ENCODE peak calls at places on chromosomes 4 and X, in ten cellular contexts. One of them, this sample, is unnamed.
A peak's percentile ranks its signal among the peaks of the same experiment; 100 is the strongest.

GRCh38 chrX:114924846-114925245 is 92.6 kb downstream of the IL13RA2 start:
- DNase-seq in iris pigment epithelial cell: peak; percentile 72
- DNase-seq in amniotic stem cell: no peak
- DNase-seq in G401: no peak
- DNase-seq in lower lobe of right lung: no peak
- DNase-seq in ELR: peak; percentile 1
- DNase-seq in keratinocyte: no peak
- DNase-seq in HEK293T: no peak
- DNase-seq in stimulated activated CD4-positive, alpha-beta T cell treated with anti-CD3 and anti-CD28 coated beads, TNF-alpha, amount 100 ng/mL, for 48 hours: no peak
- DNase-seq in H7: no peak
- DNase-seq in this sample: no peak

GRCh38 chr4:51853027-51853682 is 10.2 kb downstream of the DCUN1D4 start:
- DNase-seq in iris pigment epithelial cell: peak; percentile 23
- DNase-seq in amniotic stem cell: no peak
- DNase-seq in G401: no peak
- DNase-seq in lower lobe of right lung: no peak
- DNase-seq in ELR: no peak
- DNase-seq in keratinocyte: no peak
- DNase-seq in HEK293T: no peak
- DNase-seq in stimulated activated CD4-positive, alpha-beta T cell treated with anti-CD3 and anti-CD28 coated beads, TNF-alpha, amount 100 ng/mL, for 48 hours: no peak
- DNase-seq in H7: no peak
- DNase-seq in this sample: no peak

GRCh38 chr4:172648471-172648870 is 520.1 kb upstream of the GALNT7 start:
- DNase-seq in iris pigment epithelial cell: peak; percentile 8
- DNase-seq in amniotic stem cell: no peak
- DNase-seq in G401: no peak
- DNase-seq in lower lobe of right lung: no peak
- DNase-seq in ELR: peak; percentile 23
- DNase-seq in keratinocyte: no peak
- DNase-seq in HEK293T: no peak
- DNase-seq in stimulated activated CD4-positive, alpha-beta T cell treated with anti-CD3 and anti-CD28 coated beads, TNF-alpha, amount 100 ng/mL, for 48 hours: no peak
- DNase-seq in H7: no peak
- DNase-seq in this sample: no peak

GRCh38 chrX:10512258-10512657 is 108.1 kb downstream of the MID1 start:
- DNase-seq in iris pigment epithelial cell: peak; percentile 61
- DNase-seq in amniotic stem cell: no peak
- DNase-seq in G401: no peak
- DNase-seq in lower lobe of right lung: no peak
- DNase-seq in ELR: peak; percentile 21
- DNase-seq in keratinocyte: no peak
- DNase-seq in HEK293T: no peak
- DNase-seq in stimulated activated CD4-positive, alpha-beta T cell treated with anti-CD3 and anti-CD28 coated beads, TNF-alpha, amount 100 ng/mL, for 48 hours: no peak
- DNase-seq in H7: no peak
- DNase-seq in this sample: no peak

GRCh38 chr4:141158219-141158618 is 24.9 kb upstream of the RNF150 start:
- DNase-seq in iris pigment epithelial cell: peak; percentile 34
- DNase-seq in amniotic stem cell: peak; percentile 10
- DNase-seq in G401: peak; percentile 67
- DNase-seq in lower lobe of right lung: no peak
- DNase-seq in ELR: peak; percentile 58
- DNase-seq in keratinocyte: no peak
- DNase-seq in HEK293T: peak; percentile 20
- DNase-seq in stimulated activated CD4-positive, alpha-beta T cell treated with anti-CD3 and anti-CD28 coated beads, TNF-alpha, amount 100 ng/mL, for 48 hours: no peak
- DNase-seq in H7: no peak
- DNase-seq in this sample: no peak

GRCh38 chr4:169266081-169266480 is 4.7 kb downstream of the SH3RF1 start:
- DNase-seq in iris pigment epithelial cell: no peak
- DNase-seq in amniotic stem cell: no peak
- DNase-seq in G401: no peak
- DNase-seq in lower lobe of right lung: no peak
- DNase-seq in ELR: no peak
- DNase-seq in keratinocyte: no peak
- DNase-seq in HEK293T: no peak
- DNase-seq in stimulated activated CD4-positive, alpha-beta T cell treated with anti-CD3 and anti-CD28 coated beads, TNF-alpha, amount 100 ng/mL, for 48 hours: no peak
- DNase-seq in H7: no peak
- DNase-seq in this sample: no peak

GRCh38 chrX:44785652-44786051 is 58.2 kb upstream of the DUSP21 start:
- DNase-seq in iris pigment epithelial cell: peak; percentile 69
- DNase-seq in amniotic stem cell: peak; percentile 38
- DNase-seq in G401: no peak
- DNase-seq in lower lobe of right lung: no peak
- DNase-seq in ELR: peak; percentile 92
- DNase-seq in keratinocyte: peak; percentile 17
- DNase-seq in HEK293T: no peak
- DNase-seq in stimulated activated CD4-positive, alpha-beta T cell treated with anti-CD3 and anti-CD28 coated beads, TNF-alpha, amount 100 ng/mL, for 48 hours: no peak
- DNase-seq in H7: no peak
- DNase-seq in this sample: no peak

GRCh38 chrX:69793260-69793935 is 177.5 kb downstream of the EDA start:
- DNase-seq in iris pigment epithelial cell: no peak
- DNase-seq in amniotic stem cell: no peak
- DNase-seq in G401: no peak
- DNase-seq in lower lobe of right lung: no peak
- DNase-seq in ELR: no peak
- DNase-seq in keratinocyte: no peak
- DNase-seq in HEK293T: no peak
- DNase-seq in stimulated activated CD4-positive, alpha-beta T cell treated with anti-CD3 and anti-CD28 coated beads, TNF-alpha, amount 100 ng/mL, for 48 hours: no peak
- DNase-seq in H7: no peak
- DNase-seq in this sample: no peak

GRCh38 chr4:181301735-181302380 is 941.3 kb upstream of the TENM3 start:
- DNase-seq in iris pigment epithelial cell: peak; percentile 12
- DNase-seq in amniotic stem cell: no peak
- DNase-seq in G401: peak; percentile 6
- DNase-seq in lower lobe of right lung: peak; percentile 58
- DNase-seq in ELR: peak; percentile 50
- DNase-seq in keratinocyte: no peak
- DNase-seq in HEK293T: peak; percentile 34
- DNase-seq in stimulated activated CD4-positive, alpha-beta T cell treated with anti-CD3 and anti-CD28 coated beads, TNF-alpha, amount 100 ng/mL, for 48 hours: no peak
- DNase-seq in H7: no peak
- DNase-seq in this sample: peak; percentile 4

GRCh38 chr4:108031427-108032083 is 41.9 kb downstream of the HADH start:
- DNase-seq in iris pigment epithelial cell: peak; percentile 28
- DNase-seq in amniotic stem cell: no peak
- DNase-seq in G401: no peak
- DNase-seq in lower lobe of right lung: no peak
- DNase-seq in ELR: peak; percentile 63
- DNase-seq in keratinocyte: no peak
- DNase-seq in HEK293T: no peak
- DNase-seq in stimulated activated CD4-positive, alpha-beta T cell treated with anti-CD3 and anti-CD28 coated beads, TNF-alpha, amount 100 ng/mL, for 48 hours: no peak
- DNase-seq in H7: no peak
- DNase-seq in this sample: no peak

GRCh38 chrX:13120017-13120416 is 75.6 kb upstream of the FAM9C start:
- DNase-seq in iris pigment epithelial cell: peak; percentile 87
- DNase-seq in amniotic stem cell: no peak
- DNase-seq in G401: no peak
- DNase-seq in lower lobe of right lung: peak; percentile 47
- DNase-seq in ELR: no peak
- DNase-seq in keratinocyte: no peak
- DNase-seq in HEK293T: no peak
- DNase-seq in stimulated activated CD4-positive, alpha-beta T cell treated with anti-CD3 and anti-CD28 coated beads, TNF-alpha, amount 100 ng/mL, for 48 hours: no peak
- DNase-seq in H7: no peak
- DNase-seq in this sample: no peak

GRCh38 chr4:34893382-34893781 is 1350.9 kb downstream of the ARAP2 start:
- DNase-seq in iris pigment epithelial cell: no peak
- DNase-seq in amniotic stem cell: no peak
- DNase-seq in G401: no peak
- DNase-seq in lower lobe of right lung: no peak
- DNase-seq in ELR: peak; percentile 7
- DNase-seq in keratinocyte: no peak
- DNase-seq in HEK293T: no peak
- DNase-seq in stimulated activated CD4-positive, alpha-beta T cell treated with anti-CD3 and anti-CD28 coated beads, TNF-alpha, amount 100 ng/mL, for 48 hours: no peak
- DNase-seq in H7: no peak
- DNase-seq in this sample: no peak

GRCh38 chr4:14177987-14178386 is 550.5 kb upstream of the BOD1L1 start:
- DNase-seq in iris pigment epithelial cell: no peak
- DNase-seq in amniotic stem cell: no peak
- DNase-seq in G401: no peak
- DNase-seq in lower lobe of right lung: no peak
- DNase-seq in ELR: no peak
- DNase-seq in keratinocyte: no peak
- DNase-seq in HEK293T: no peak
- DNase-seq in stimulated activated CD4-positive, alpha-beta T cell treated with anti-CD3 and anti-CD28 coated beads, TNF-alpha, amount 100 ng/mL, for 48 hours: no peak
- DNase-seq in H7: no peak
- DNase-seq in this sample: peak; percentile 15

GRCh38 chr4:40458109-40458508 is 123.0 kb downstream of the CHRNA9 start:
- DNase-seq in iris pigment epithelial cell: no peak
- DNase-seq in amniotic stem cell: no peak
- DNase-seq in G401: no peak
- DNase-seq in lower lobe of right lung: no peak
- DNase-seq in ELR: no peak
- DNase-seq in keratinocyte: no peak
- DNase-seq in HEK293T: no peak
- DNase-seq in stimulated activated CD4-positive, alpha-beta T cell treated with anti-CD3 and anti-CD28 coated beads, TNF-alpha, amount 100 ng/mL, for 48 hours: no peak
- DNase-seq in H7: no peak
- DNase-seq in this sample: no peak

GRCh38 chrX:138014577-138014976 is 448.6 kb downstream of the ZIC3 start:
- DNase-seq in iris pigment epithelial cell: no peak
- DNase-seq in amniotic stem cell: no peak
- DNase-seq in G401: no peak
- DNase-seq in lower lobe of right lung: no peak
- DNase-seq in ELR: no peak
- DNase-seq in keratinocyte: no peak
- DNase-seq in HEK293T: no peak
- DNase-seq in stimulated activated CD4-positive, alpha-beta T cell treated with anti-CD3 and anti-CD28 coated beads, TNF-alpha, amount 100 ng/mL, for 48 hours: no peak
- DNase-seq in H7: no peak
- DNase-seq in this sample: no peak

GRCh38 chr4:8262637-8263322 is 6.8 kb upstream of the HTRA3 start:
- DNase-seq in iris pigment epithelial cell: no peak
- DNase-seq in amniotic stem cell: no peak
- DNase-seq in G401: no peak
- DNase-seq in lower lobe of right lung: no peak
- DNase-seq in ELR: no peak
- DNase-seq in keratinocyte: no peak
- DNase-seq in HEK293T: no peak
- DNase-seq in stimulated activated CD4-positive, alpha-beta T cell treated with anti-CD3 and anti-CD28 coated beads, TNF-alpha, amount 100 ng/mL, for 48 hours: no peak
- DNase-seq in H7: peak; percentile 79
- DNase-seq in this sample: no peak

GRCh38 chr4:178198691-178199090 is 756.5 kb upstream of the AGA start:
- DNase-seq in iris pigment epithelial cell: peak; percentile 6
- DNase-seq in amniotic stem cell: no peak
- DNase-seq in G401: no peak
- DNase-seq in lower lobe of right lung: no peak
- DNase-seq in ELR: peak; percentile 62
- DNase-seq in keratinocyte: no peak
- DNase-seq in HEK293T: no peak
- DNase-seq in stimulated activated CD4-positive, alpha-beta T cell treated with anti-CD3 and anti-CD28 coated beads, TNF-alpha, amount 100 ng/mL, for 48 hours: no peak
- DNase-seq in H7: no peak
- DNase-seq in this sample: no peak

GRCh38 chr4:40630335-40631021 is 814 bp upstream of the RBM47 start:
- DNase-seq in iris pigment epithelial cell: no peak
- DNase-seq in amniotic stem cell: no peak
- DNase-seq in G401: peak; percentile 25
- DNase-seq in lower lobe of right lung: peak; percentile 90
- DNase-seq in ELR: no peak
- DNase-seq in keratinocyte: no peak
- DNase-seq in HEK293T: peak; percentile 15
- DNase-seq in stimulated activated CD4-positive, alpha-beta T cell treated with anti-CD3 and anti-CD28 coated beads, TNF-alpha, amount 100 ng/mL, for 48 hours: no peak
- DNase-seq in H7: peak; percentile 79
- DNase-seq in this sample: peak; percentile 46

GRCh38 chr4:67198757-67199156 is 346.5 kb downstream of the CENPC start:
- DNase-seq in iris pigment epithelial cell: peak; percentile 38
- DNase-seq in amniotic stem cell: peak; percentile 27
- DNase-seq in G401: peak; percentile 12
- DNase-seq in lower lobe of right lung: no peak
- DNase-seq in ELR: peak; percentile 51
- DNase-seq in keratinocyte: no peak
- DNase-seq in HEK293T: peak; percentile 42
- DNase-seq in stimulated activated CD4-positive, alpha-beta T cell treated with anti-CD3 and anti-CD28 coated beads, TNF-alpha, amount 100 ng/mL, for 48 hours: no peak
- DNase-seq in H7: peak; percentile 9
- DNase-seq in this sample: no peak

This sample was measured in GM19239.